ENCODE peak calls at places on chromosomes 6 and 20, in five cellular contexts. One of them, this sample, is unnamed.

GRCh38 chr20:47730744-47731143 is 54.5 kb downstream of the SULF2 start:
- DNase-seq in NAMALWA: peak
- DNase-seq in endothelial cell: no peak
- DNase-seq in uterus: no peak
- DNase-seq in stimulated activated CD4-positive, alpha-beta T cell treated with anti-CD3 and anti-CD28 coated beads, Interleukin-1b, Interleukin-23, amount 100 ng/mL, for 48 hours: no peak
- DNase-seq in this sample: no peak

GRCh38 chr20:45555198-45555597 is 8.0 kb upstream of the EPPIN start:
- DNase-seq in endothelial cell: no peak
- DNase-seq in stimulated activated CD4-positive, alpha-beta T cell treated with anti-CD3 and anti-CD28 coated beads, Interleukin-1b, Interleukin-23, amount 100 ng/mL, for 48 hours: no peak
- DNase-seq in NAMALWA: no peak
- DNase-seq in uterus: no peak
- DNase-seq in this sample: no peak

GRCh38 chr20:59023616-59024015 is 4.4 kb downstream of the TUBB1 start:
- DNase-seq in endothelial cell: no peak
- DNase-seq in NAMALWA: no peak
- DNase-seq in uterus: no peak
- DNase-seq in stimulated activated CD4-positive, alpha-beta T cell treated with anti-CD3 and anti-CD28 coated beads, Interleukin-1b, Interleukin-23, amount 100 ng/mL, for 48 hours: no peak
- DNase-seq in this sample: no peak

GRCh38 chr6:12084681-12085080 is 72.6 kb downstream of the HIVEP1 start:
- DNase-seq in stimulated activated CD4-positive, alpha-beta T cell treated with anti-CD3 and anti-CD28 coated beads, Interleukin-1b, Interleukin-23, amount 100 ng/mL, for 48 hours: no peak
- DNase-seq in endothelial cell: no peak
- DNase-seq in uterus: no peak
- DNase-seq in NAMALWA: no peak
- DNase-seq in this sample: no peak

GRCh38 chr6:140970485-140970884 is 1162.2 kb upstream of the GJE1 start:
- DNase-seq in NAMALWA: no peak
- DNase-seq in stimulated activated CD4-positive, alpha-beta T cell treated with anti-CD3 and anti-CD28 coated beads, Interleukin-1b, Interleukin-23, amount 100 ng/mL, for 48 hours: no peak
- DNase-seq in uterus: no peak
- DNase-seq in endothelial cell: no peak
- DNase-seq in this sample: no peak

GRCh38 chr6:43938178-43939101 is 168.4 kb downstream of the VEGFA start:
- DNase-seq in NAMALWA: no peak
- DNase-seq in endothelial cell: no peak
- DNase-seq in stimulated activated CD4-positive, alpha-beta T cell treated with anti-CD3 and anti-CD28 coated beads, Interleukin-1b, Interleukin-23, amount 100 ng/mL, for 48 hours: no peak
- DNase-seq in uterus: peak
- DNase-seq in this sample: no peak

GRCh38 chr20:53331151-53331973 is 262.3 kb downstream of the ZNF217 start:
- DNase-seq in uterus: no peak
- DNase-seq in NAMALWA: no peak
- DNase-seq in endothelial cell: no peak
- DNase-seq in stimulated activated CD4-positive, alpha-beta T cell treated with anti-CD3 and anti-CD28 coated beads, Interleukin-1b, Interleukin-23, amount 100 ng/mL, for 48 hours: no peak
- DNase-seq in this sample: no peak

GRCh38 chr20:50385733-50386640 is 124.2 kb upstream of the PTPN1 start:
- DNase-seq in endothelial cell: peak
- DNase-seq in stimulated activated CD4-positive, alpha-beta T cell treated with anti-CD3 and anti-CD28 coated beads, Interleukin-1b, Interleukin-23, amount 100 ng/mL, for 48 hours: peak
- DNase-seq in NAMALWA: no peak
- DNase-seq in uterus: no peak
- DNase-seq in this sample: peak

GRCh38 chr20:37640600-37641561 is 52.9 kb upstream of the CTNNBL1 start:
- DNase-seq in endothelial cell: no peak
- DNase-seq in stimulated activated CD4-positive, alpha-beta T cell treated with anti-CD3 and anti-CD28 coated beads, Interleukin-1b, Interleukin-23, amount 100 ng/mL, for 48 hours: no peak
- DNase-seq in uterus: no peak
- DNase-seq in NAMALWA: no peak
- DNase-seq in this sample: no peak

This sample was measured in MV-4-11.